ENCODE peak calls at places on chromosomes 2 and 18, in eight cellular contexts. C, H, E, Q, Z, B, A and R are unnamed samples.

GRCh38 chr2:55518846-55519167 is 711 bp upstream of the CFAP36 start:
- DNase-seq in B (peak; percentile 15), Q (peak; percentile 4), Z (no peak), E (no peak), H (peak; percentile 29), A (no peak), C (peak; percentile 58), R (no peak)

GRCh38 chr2:109439897-109440506 is 173.8 kb downstream of the SEPTIN10 start:
- DNase-seq in H (no peak), E (no peak), Z (peak; percentile 54), Q (no peak), A (no peak), B (no peak), C (no peak), R (no peak)

GRCh38 chr2:69213832-69214231 is 173.2 kb downstream of the GFPT1 start:
- DNase-seq in C (no peak), B (no peak), H (no peak), Q (no peak), A (no peak), Z (peak; percentile 74), E (no peak), R (no peak)

GRCh38 chr2:128372621-128373341 is 54.1 kb upstream of the HS6ST1 start:
- DNase-seq in Q (no peak), A (no peak), B (peak; percentile 39), Z (peak; percentile 60), C (no peak), E (no peak), H (no peak), R (no peak)

GRCh38 chr2:98382739-98383138 is 36.5 kb downstream of the CNGA3 start:
- DNase-seq in H (no peak), E (no peak), B (no peak), Q (no peak), Z (no peak), A (no peak), C (no peak), R (no peak)

GRCh38 chr18:62388855-62389760 is 64.0 kb downstream of the TNFRSF11A start:
- DNase-seq in C (no peak), A (peak; percentile 96), Q (no peak), B (no peak), Z (no peak), H (no peak), E (no peak), R (no peak)

GRCh38 chr2:218897394-218898108 is 16.9 kb downstream of the WNT10A start:
- DNase-seq in A (no peak), Q (no peak), H (no peak), B (no peak), E (no peak), C (no peak), Z (no peak), R (no peak)

GRCh38 chr2:15180379-15180778 is 380.8 kb downstream of the NBAS start:
- DNase-seq in E (no peak), Z (no peak), Q (no peak), A (no peak), H (no peak), B (no peak), C (no peak), R (no peak)

GRCh38 chr18:5431836-5432575 is 111.8 kb downstream of the EPB41L3 start:
- DNase-seq in B (no peak), H (no peak), Q (no peak), A (no peak), Z (no peak), E (no peak), C (no peak), R (no peak)

GRCh38 chr2:239000089-239000488 is 152.2 kb downstream of the TWIST2 start:
- DNase-seq in B (no peak), H (no peak), E (no peak), A (no peak), C (no peak), Q (no peak), Z (peak; percentile 31), R (no peak)
- TF ChIP-seq CTCF in B (no peak), H (no peak), E (no peak), A (no peak), C (no peak), Q (no peak), Z (no peak), R (no peak)

GRCh38 chr2:12547771-12548170 is 169.0 kb upstream of the TRIB2 start:
- DNase-seq in Q (no peak), A (no peak), C (peak; percentile 64), B (no peak), E (no peak), Z (no peak), H (no peak), R (no peak)
- TF ChIP-seq CTCF in Q (no peak), A (no peak), C (peak; percentile 59), B (no peak), E (no peak), Z (no peak), H (no peak), R (no peak)

GRCh38 chr2:151030663-151031230 is 230.9 kb downstream of the RBM43 start:
- DNase-seq in A (no peak), C (peak; percentile 54), E (no peak), B (no peak), H (no peak), Z (no peak), Q (no peak), R (no peak)
- TF ChIP-seq CTCF in A (peak; percentile 39), C (peak; percentile 63), E (no peak), B (peak; percentile 7), H (no peak), Z (no peak), Q (no peak), R (no peak)

GRCh38 chr2:236922061-236922460 is 163.6 kb upstream of the COPS8 start:
- DNase-seq in H (no peak), A (no peak), Z (no peak), C (no peak), B (no peak), Q (no peak), E (no peak), R (no peak)
- TF ChIP-seq CTCF in H (no peak), A (no peak), Z (no peak), C (no peak), B (no peak), Q (no peak), E (no peak), R (no peak)

GRCh38 chr2:101520246-101520645 is 45.3 kb upstream of the RFX8 start:
- DNase-seq in C (no peak), E (no peak), Z (no peak), H (no peak), B (no peak), Q (no peak), A (peak; percentile 71), R (no peak)

GRCh38 chr2:101516833-101517690 is 42.1 kb upstream of the RFX8 start:
- DNase-seq in Z (no peak), Q (no peak), A (peak; percentile 96), E (no peak), C (no peak), B (no peak), H (no peak), R (no peak)

GRCh38 chr2:101519173-101519492 is 44.2 kb upstream of the RFX8 start:
- DNase-seq in Q (no peak), E (no peak), H (no peak), Z (no peak), C (no peak), B (no peak), A (no peak), R (no peak)

GRCh38 chr2:101517753-101518152 is 42.8 kb upstream of the RFX8 start:
- DNase-seq in C (peak; percentile 21), Z (no peak), Q (no peak), B (no peak), H (no peak), A (peak; percentile 97), E (no peak), R (no peak)

GRCh38 chr2:101518470-101519172 is 43.7 kb upstream of the RFX8 start:
- DNase-seq in A (peak; percentile 95), E (peak; percentile 35), Z (no peak), H (no peak), Q (peak; percentile 61), B (no peak), C (peak; percentile 68), R (peak; percentile 33)
- TF ChIP-seq CTCF in A (peak; percentile 55), E (peak; percentile 63), Z (peak; percentile 31), H (no peak), Q (peak; percentile 47), B (no peak), C (peak; percentile 23), R (peak; percentile 40)

GRCh38 chr2:96546321-96546720 is 9.8 kb downstream of the ARID5A start:
- DNase-seq in Z (no peak), C (no peak), E (no peak), B (no peak), A (no peak), Q (no peak), H (no peak), R (peak; percentile 39)
- TF ChIP-seq CTCF in Z (no peak), C (no peak), E (no peak), B (no peak), A (no peak), Q (no peak), H (no peak), R (no peak)

GRCh38 chr18:64099244-64099643 is 49.6 kb downstream of the LINC00305 start:
- DNase-seq in A (no peak), Z (no peak), B (peak; percentile 45), Q (no peak), C (no peak), E (no peak), H (no peak), R (no peak)

GRCh38 chr18:64094210-64094609 is 54.7 kb downstream of the LINC00305 start:
- DNase-seq in C (peak; percentile 10), E (no peak), Q (no peak), B (no peak), H (no peak), A (no peak), Z (no peak), R (no peak)

GRCh38 chr18:64095056-64095455 is 53.8 kb downstream of the LINC00305 start:
- DNase-seq in H (no peak), A (no peak), E (no peak), Q (no peak), C (no peak), B (no peak), Z (no peak), R (no peak)

GRCh38 chr18:64100136-64100922 is 48.6 kb downstream of the LINC00305 start:
- DNase-seq in B (peak; percentile 58), Q (no peak), Z (no peak), E (no peak), A (no peak), H (no peak), C (no peak), R (no peak)

DNA sequence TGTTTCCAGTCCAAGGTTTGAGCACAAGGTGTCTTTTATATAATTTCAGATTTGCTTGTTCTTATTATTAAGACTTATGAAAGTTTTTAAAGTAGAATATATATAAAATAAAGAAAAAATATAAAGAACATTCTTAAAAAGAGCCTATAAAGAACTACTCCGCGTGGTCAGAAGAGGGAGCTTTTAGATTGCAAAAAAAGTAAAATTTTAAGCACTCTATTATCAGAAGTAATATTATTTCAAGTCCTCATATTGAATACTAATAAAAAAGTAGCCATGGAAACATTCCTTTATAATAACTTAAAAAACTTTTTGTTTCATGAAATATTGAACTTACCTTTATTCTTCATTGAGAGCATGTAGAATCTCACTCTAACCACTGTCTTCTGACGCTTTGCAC is 51.4 kb downstream of the LINC00305 start:
- DNase-seq in A (no peak), E (no peak), Z (no peak), C (no peak), H (no peak), B (no peak), Q (no peak), R (no peak)
- TF ChIP-seq CTCF in A (peak; percentile 61), E (peak; percentile 45), Z (no peak), C (peak; percentile 67), H (no peak), B (no peak), Q (peak; percentile 11), R (peak; percentile 11)

GRCh38 chr2:60465736-60466135 is 87.7 kb downstream of the BCL11A start:
- DNase-seq in H (no peak), B (no peak), E (no peak), A (no peak), C (no peak), Z (no peak), Q (no peak), R (no peak)
- TF ChIP-seq CTCF in H (no peak), B (no peak), E (no peak), A (no peak), C (no peak), Z (no peak), Q (no peak), R (no peak)